ENCODE peak calls at places on chromosomes 5 and 9, in nine cellular contexts. V is CD8-positive, alpha-beta T cell; U is amygdala; S is activated naive CD4-positive, alpha-beta T cell treated with Interleukin-2 at 50 U/mL for 16 hours; T is stimulated activated CD8-positive, alpha-beta memory T cell treated with anti-CD3 and anti-CD28 coated beads, Interleukin-7, amount 100 ng/mL, for 24 hours; H is NCI-H345; Q is A172; X is stimulated activated CD4-positive, alpha-beta T cell treated with anti-CD3 and anti-CD28 coated beads, Interleukin-1b, Interleukin-23, amount 100 ng/mL, for 1 hour; W is ELR. M is an unnamed sample.

GRCh38 chr5:116303340-116303739 is 218.5 kb downstream of the COMMD10 start:
- DNase-seq in V (no peak), U (no peak), S (no peak), T (no peak), H (no peak), Q (no peak), X (no peak), W (no peak), M (no peak)

GRCh38 chr9:36991516-36992134 is 42.4 kb downstream of the PAX5 start:
- DNase-seq in V (no peak), U (no peak), S (peak; percentile 30), T (peak; percentile 16), H (peak; percentile 27), Q (no peak), X (no peak), W (peak; percentile 53), M (peak; percentile 20)

GRCh38 chr9:11618241-11618805 is 1005.5 kb upstream of the PTPRD start:
- DNase-seq in V (no peak), U (no peak), S (no peak), T (no peak), H (no peak), Q (no peak), X (no peak), W (no peak), M (no peak)

GRCh38 chr5:154756203-154756870 is 1.2 kb downstream of the LARP1 start:
- DNase-seq in V (peak; percentile 64), U (peak; percentile 43), S (peak; percentile 42), T (no peak), H (peak; percentile 31), Q (no peak), X (no peak), W (peak; percentile 50), M (peak; percentile 40)

GRCh38 chr9:108746864-108747263 is 108.9 kb downstream of the ACTL7B start:
- DNase-seq in V (no peak), U (no peak), S (no peak), T (no peak), H (no peak), Q (no peak), X (no peak), W (no peak), M (no peak)

GRCh38 chr5:58133631-58134296 is 326.1 kb downstream of the PLK2 start:
- DNase-seq in V (no peak), U (no peak), S (no peak), T (no peak), H (no peak), Q (peak; percentile 11), X (no peak), W (peak; percentile 55), M (no peak)

GRCh38 chr5:83718195-83718825 is 2.3 kb downstream of the HAPLN1 start:
- DNase-seq in V (no peak), U (peak; percentile 7), S (no peak), T (no peak), H (peak; percentile 69), Q (peak; percentile 69), X (no peak), W (peak; percentile 75), M (peak; percentile 69)

GRCh38 chr9:13627502-13627901 is 348.0 kb upstream of the MPDZ start:
- DNase-seq in V (no peak), U (no peak), S (no peak), T (no peak), H (no peak), Q (no peak), X (no peak), W (no peak), M (no peak)

GRCh38 chr5:93621340-93621872 is 38.4 kb downstream of the NR2F1 start:
- DNase-seq in V (no peak), U (no peak), S (no peak), T (no peak), H (peak; percentile 90), Q (peak; percentile 61), X (no peak), W (peak; percentile 81), M (no peak)

GRCh38 chr5:36602711-36603321 is 3.6 kb upstream of the SLC1A3 start:
- DNase-seq in V (no peak), U (peak; percentile 22), S (no peak), T (no peak), H (no peak), Q (no peak), X (no peak), W (no peak), M (no peak)